ENCODE peak calls at places on chromosomes 7 and 10, in eight cellular contexts. One of them, this sample, is unnamed.
A peak's percentile ranks its signal among the peaks of the same experiment; 100 is the strongest.

GRCh38 chr7:22667187-22667561 is 59.8 kb upstream of the IL6 start:
- DNase-seq in NCI-H82: no peak
- DNase-seq in psoas muscle: no peak
- DNase-seq in neural crest cell: no peak
- DNase-seq in glutamatergic neuron: no peak
- DNase-seq in erythroblast: no peak
- DNase-seq in ACHN: no peak
- DNase-seq in AG08396: no peak
- DNase-seq in this sample: no peak

GRCh38 chr7:73341877-73342276 is 13.9 kb downstream of the FKBP6 start:
- DNase-seq in glutamatergic neuron: no peak
- DNase-seq in ACHN: peak; percentile 60
- DNase-seq in AG08396: peak; percentile 90
- DNase-seq in neural crest cell: no peak
- DNase-seq in NCI-H82: no peak
- DNase-seq in psoas muscle: no peak
- DNase-seq in erythroblast: no peak
- DNase-seq in this sample: no peak

GRCh38 chr7:264541-265191 is 25.3 kb upstream of the FOXL3 start:
- DNase-seq in glutamatergic neuron: peak; percentile 12
- DNase-seq in ACHN: no peak
- DNase-seq in erythroblast: no peak
- DNase-seq in psoas muscle: peak; percentile 18
- DNase-seq in AG08396: no peak
- DNase-seq in neural crest cell: no peak
- DNase-seq in NCI-H82: no peak
- DNase-seq in this sample: no peak

GRCh38 chr10:89888647-89889046 is 187.3 kb downstream of the KIF20B start:
- DNase-seq in erythroblast: no peak
- DNase-seq in psoas muscle: no peak
- DNase-seq in NCI-H82: no peak
- DNase-seq in neural crest cell: no peak
- DNase-seq in glutamatergic neuron: no peak
- DNase-seq in AG08396: no peak
- DNase-seq in ACHN: no peak
- DNase-seq in this sample: no peak

GRCh38 chr7:47523401-47523800 is 58.5 kb downstream of the TNS3 start:
- DNase-seq in erythroblast: no peak
- DNase-seq in neural crest cell: no peak
- DNase-seq in AG08396: no peak
- DNase-seq in glutamatergic neuron: no peak
- DNase-seq in ACHN: no peak
- DNase-seq in psoas muscle: no peak
- DNase-seq in NCI-H82: no peak
- DNase-seq in this sample: no peak

GRCh38 chr10:3248526-3249255 is 76.1 kb upstream of the PITRM1 start:
- DNase-seq in glutamatergic neuron: no peak
- DNase-seq in NCI-H82: no peak
- DNase-seq in neural crest cell: no peak
- DNase-seq in AG08396: peak; percentile 81
- DNase-seq in erythroblast: no peak
- DNase-seq in ACHN: peak; percentile 81
- DNase-seq in psoas muscle: no peak
- DNase-seq in this sample: no peak

GRCh38 chr10:89151857-89152256 is 55.3 kb downstream of the CH25H start:
- DNase-seq in neural crest cell: no peak
- DNase-seq in ACHN: no peak
- DNase-seq in glutamatergic neuron: no peak
- DNase-seq in erythroblast: no peak
- DNase-seq in NCI-H82: no peak
- DNase-seq in psoas muscle: no peak
- DNase-seq in AG08396: peak; percentile 14
- DNase-seq in this sample: no peak

GRCh38 chr7:139647812-139648616 is 124.5 kb downstream of the CLEC2L start:
- DNase-seq in glutamatergic neuron: no peak
- DNase-seq in ACHN: no peak
- DNase-seq in NCI-H82: no peak
- DNase-seq in neural crest cell: no peak
- DNase-seq in erythroblast: no peak
- DNase-seq in psoas muscle: no peak
- DNase-seq in AG08396: no peak
- DNase-seq in this sample: no peak

This sample was measured in testis.